ENCODE peak calls at places on chromosomes 2 and 18, in ten cellular contexts. C is BJ; F is cardiac muscle cell; D is coronary artery; S is RWPE1; X is HCEC 1CT; O is head of caudate nucleus; T is gastrocnemius medialis; L is bronchial epithelial cell; Q is activated naive CD8-positive, alpha-beta T cell treated with anti-CD3 and anti-CD28 coated beads, Interleukin-2, amount 50 U/mL, for 16 hours. B is an unnamed sample.

GRCh38 chr2:127058656-127059252 is 48.2 kb downstream of the BIN1 start:
- DNase-seq in S (no peak), L (no peak), O (no peak), X (no peak), D (no peak), T (no peak), F (no peak), Q (no peak), C (no peak), B (no peak)

GRCh38 chr2:188813846-188814245 is 160.3 kb upstream of the COL3A1 start:
- DNase-seq in D (no peak), C (no peak), Q (no peak), L (no peak), O (no peak), T (no peak), X (no peak), S (no peak), F (no peak), B (no peak)

GRCh38 chr2:134335601-134336000 is 81.7 kb downstream of the MGAT5 start:
- DNase-seq in O (no peak), L (no peak), C (no peak), T (no peak), S (no peak), D (no peak), Q (no peak), X (no peak), F (no peak), B (no peak)

GRCh38 chr2:100104718-100105677 is 37.4 kb downstream of the AFF3 start:
- DNase-seq in S (no peak), D (no peak), X (no peak), L (no peak), F (peak; percentile 78), O (no peak), T (no peak), Q (no peak), C (no peak), B (no peak)

GRCh38 chr2:12262681-12263436 is 453.9 kb upstream of the TRIB2 start:
- DNase-seq in Q (no peak), C (no peak), D (no peak), X (peak; percentile 93), F (peak; percentile 17), S (no peak), O (no peak), T (peak; percentile 30), L (no peak), B (peak; percentile 31)

GRCh38 chr2:40716879-40717278 is 265.0 kb upstream of the SLC8A1 start:
- DNase-seq in L (peak; percentile 96), T (no peak), C (peak; percentile 34), O (no peak), F (no peak), X (peak; percentile 86), S (peak; percentile 57), D (no peak), Q (no peak), B (peak; percentile 97)

GRCh38 chr2:240133401-240133800 is 2.7 kb downstream of the COPS9 start:
- DNase-seq in L (no peak), D (no peak), F (no peak), O (no peak), Q (no peak), C (no peak), S (no peak), T (no peak), X (no peak), B (no peak)

GRCh38 chr18:77619523-77619922 is 369.9 kb downstream of the GALR1 start:
- DNase-seq in O (no peak), X (no peak), Q (no peak), F (no peak), D (no peak), S (no peak), T (no peak), L (no peak), C (no peak), B (no peak)

GRCh38 chr2:127623388-127624320 is 22.3 kb upstream of the GPR17 start:
- DNase-seq in L (peak; percentile 24), C (no peak), D (peak; percentile 69), X (peak; percentile 53), F (no peak), S (peak; percentile 68), T (no peak), O (no peak), Q (no peak), B (no peak)

GRCh38 chr2:120175000-120175581 is 48.1 kb downstream of the TMEM185B start:
- DNase-seq in L (peak; percentile 65), F (peak; percentile 70), S (peak; percentile 63), T (no peak), X (peak; percentile 60), D (no peak), O (no peak), C (peak; percentile 2), Q (no peak), B (peak; percentile 49)